ENCODE peak calls at places on chromosomes 5 and 9, in five cellular contexts. L, T, P, K and B are unnamed samples.

GRCh38 chr9:114233806-114234205 is 78.5 kb downstream of the COL27A1 start:
- DNase-seq in K (no peak), T (no peak), L (no peak), P (no peak), B (no peak)

GRCh38 chr5:75054110-75054930 is 2.0 kb upstream of the GCNT4 start:
- DNase-seq in L (no peak), P (no peak), T (no peak), K (peak; percentile 66), B (peak; percentile 27)

GRCh38 chr5:138668451-138668850 is 84.8 kb upstream of the CTNNA1 start:
- DNase-seq in L (no peak), T (no peak), K (no peak), P (peak; percentile 67), B (no peak)

GRCh38 chr5:19547640-19548039 is 440.4 kb downstream of the CDH18 start:
- DNase-seq in T (no peak), L (peak; percentile 46), P (no peak), K (peak; percentile 52), B (no peak)

GRCh38 chr9:134717056-134717455 is 75.5 kb downstream of the COL5A1 start:
- DNase-seq in P (no peak), L (no peak), K (no peak), T (no peak), B (no peak)

GRCh38 chr5:133687212-133688051 is 75.1 kb upstream of the FSTL4 start:
- DNase-seq in T (no peak), P (no peak), K (no peak), L (no peak), B (no peak)

GRCh38 chr9:6024035-6024554 is 8.7 kb upstream of the RANBP6 start:
- DNase-seq in P (peak; percentile 63), T (no peak), L (no peak), K (peak; percentile 16), B (no peak)

GRCh38 chr9:120928720-120929389 is 2.3 kb upstream of the TRAF1 start:
- DNase-seq in T (no peak), P (no peak), K (peak; percentile 51), L (no peak), B (no peak)

GRCh38 chr5:178069909-178070308 is 43.4 kb upstream of the N4BP3 start:
- DNase-seq in K (peak; percentile 45), T (no peak), P (peak; percentile 38), L (no peak), B (peak; percentile 25)

GRCh38 chr9:91948423-91949292 is 1.4 kb downstream of the ROR2 start:
- DNase-seq in P (no peak), L (no peak), T (no peak), K (peak; percentile 85), B (peak; percentile 20)

GRCh38 chr5:104498281-104498680 is 935.7 kb upstream of the NUDT12 start:
- DNase-seq in P (no peak), T (no peak), L (no peak), K (peak; percentile 3), B (peak; percentile 19)

GRCh38 chr5:134438268-134438622 is 26.6 kb upstream of the CDKN2AIPNL start:
- DNase-seq in L (peak; percentile 75), P (no peak), K (no peak), T (peak; percentile 19), B (peak; percentile 50)

GRCh38 chr5:2493356-2493755 is 258.1 kb downstream of the IRX2 start:
- DNase-seq in P (no peak), L (no peak), T (no peak), K (no peak), B (no peak)

GRCh38 chr5:132003170-132003744 is 8.2 kb downstream of the ACSL6 start:
- DNase-seq in L (no peak), K (no peak), T (no peak), P (no peak), B (no peak)

GRCh38 chr5:132262882-132263547 is 5.5 kb downstream of the PDLIM4 start:
- DNase-seq in K (no peak), T (no peak), P (no peak), L (no peak), B (no peak)

GRCh38 chr9:14529629-14530028 is 163.6 kb downstream of the ZDHHC21 start:
- DNase-seq in P (no peak), L (no peak), T (no peak), K (no peak), B (no peak)

GRCh38 chr9:83775932-83776331 is 41.6 kb downstream of the GKAP1 start:
- DNase-seq in T (no peak), K (no peak), L (no peak), P (no peak), B (no peak)

GRCh38 chr5:600551-601541 is 11.3 kb upstream of the CEP72 start:
- DNase-seq in L (no peak), K (no peak), P (no peak), T (no peak), B (no peak)

GRCh38 chr5:169584998-169585451 is 1.5 kb downstream of the SPDL1 start:
- DNase-seq in T (no peak), K (no peak), P (no peak), L (no peak), B (no peak)
- H3K4me3 ChIP-seq in T (peak overlapping the region; percentile 86), K (peak overlapping the region; percentile 88), P (peak overlapping the region; percentile 1), L (peak overlapping the region; percentile 86), B (peak overlapping the region; percentile 87)

GRCh38 chr9:89522261-89522978 is 24.5 kb upstream of the SEMA4D start:
- DNase-seq in T (no peak), L (no peak), P (peak; percentile 98), K (no peak), B (no peak)

GRCh38 chr9:89522979-89523305 is 25.0 kb upstream of the SEMA4D start:
- DNase-seq in P (no peak), K (no peak), T (no peak), L (no peak), B (no peak)

GRCh38 chr9:89525673-89526374 is 27.9 kb upstream of the SEMA4D start:
- DNase-seq in K (no peak), L (no peak), T (no peak), P (no peak), B (no peak)

GRCh38 chr9:89524888-89525385 is 27.0 kb upstream of the SEMA4D start:
- DNase-seq in K (no peak), P (no peak), T (no peak), L (no peak), B (no peak)

DNA sequence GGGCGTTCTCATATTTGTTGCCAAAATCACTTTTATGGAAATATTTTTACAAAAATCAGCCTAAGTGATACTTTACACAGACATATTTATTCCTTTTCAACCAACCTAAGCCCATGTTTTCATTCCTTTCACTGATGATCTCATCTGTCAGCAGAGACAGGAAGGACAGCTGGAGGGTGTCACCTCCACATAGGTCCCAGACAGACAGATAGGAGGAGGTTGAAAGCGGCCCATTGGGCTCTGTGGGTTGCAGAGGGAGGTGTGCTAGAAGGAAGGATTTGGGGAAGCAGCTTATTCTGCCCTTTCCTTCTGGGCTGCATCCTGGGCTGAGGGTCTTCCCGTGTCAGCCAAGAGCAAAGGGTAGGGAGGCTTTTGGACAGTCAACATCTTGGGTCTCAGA is 26.0 kb upstream of the SEMA4D start:
- DNase-seq in K (no peak), L (no peak), P (peak; percentile 72), T (no peak), B (no peak)
- H3K4me3 ChIP-seq in K (no peak overlapping the region), L (no peak overlapping the region), P (no peak overlapping the region), T (no peak overlapping the region), B (no peak overlapping the region)

DNA sequence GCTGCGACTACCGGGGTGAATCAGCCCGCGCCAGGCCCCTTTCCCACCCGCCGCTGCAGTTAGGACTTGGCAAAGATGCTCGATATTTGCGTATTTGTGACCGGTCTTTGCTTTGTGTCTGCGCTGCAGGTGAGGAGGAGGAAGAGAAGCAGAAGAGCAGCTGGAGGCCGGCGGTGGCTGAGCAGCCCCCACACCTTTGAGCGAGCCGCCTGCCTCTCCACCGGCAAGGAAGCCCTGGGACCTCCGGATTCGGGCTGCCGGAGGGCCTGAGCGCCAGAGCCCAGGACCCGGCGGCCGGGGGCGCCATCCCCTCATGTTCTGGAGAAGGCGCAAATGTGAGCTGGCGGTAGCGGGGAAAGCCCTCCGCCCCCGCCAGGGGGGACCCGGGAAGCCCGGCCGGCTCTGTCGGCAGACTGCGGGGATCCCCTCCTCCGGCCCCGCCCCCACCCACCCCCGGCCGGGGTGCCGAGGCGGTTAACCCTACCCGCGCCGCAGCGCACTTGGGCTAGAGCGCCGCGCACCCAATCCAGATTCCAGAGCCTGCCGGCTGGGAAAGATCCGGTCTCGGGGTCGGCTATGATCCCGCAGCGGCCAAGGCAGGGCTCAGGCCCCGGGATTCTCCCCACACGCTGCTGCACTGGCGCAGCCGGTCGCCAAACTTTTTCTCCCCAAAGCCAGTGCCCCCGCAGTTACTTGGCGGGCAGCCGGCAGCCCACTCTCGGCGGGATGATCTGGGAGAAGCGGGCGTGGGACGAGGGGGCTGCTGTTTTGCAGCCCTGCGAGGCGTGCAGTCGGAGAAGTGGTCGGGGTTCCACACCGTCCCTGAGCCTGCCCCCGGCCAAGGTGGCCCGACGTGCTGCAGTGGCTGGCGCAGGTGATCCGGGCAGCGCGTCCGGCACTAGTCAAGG is 800 bp upstream of the KCNN2 start:
- DNase-seq in P (peak; percentile 45), T (no peak), K (peak; percentile 10), L (no peak), B (no peak)
- H3K4me3 ChIP-seq in P (peak overlapping the region; percentile 80), T (peak overlapping the region; percentile 62), K (peak overlapping the region; percentile 49), L (peak overlapping the region; percentile 65), B (peak overlapping the region; percentile 54)

GRCh38 chr5:89396262-89396975 is 513.4 kb upstream of the MEF2C start:
- DNase-seq in P (peak; percentile 5), T (no peak), K (no peak), L (no peak), B (peak; percentile 14)
- H3K4me3 ChIP-seq in P (no peak overlapping the region), T (no peak overlapping the region), K (no peak overlapping the region), L (no peak overlapping the region), B (no peak overlapping the region)